ENCODE peak calls at places on chromosomes 4 and X, in ten cellular contexts. P, O, X, Q, H, G, U, N, T and Y are unnamed samples.

GRCh38 chr4:169909897-169910296 is 116.3 kb downstream of the MFAP3L start:
- DNase-seq in P (no peak), O (no peak), X (no peak), Q (no peak), H (no peak), G (no peak), U (no peak), N (no peak), T (no peak), Y (no peak)

GRCh38 chrX:2423293-2423692 is 77.5 kb downstream of the DHRSX start:
- DNase-seq in P (no peak), O (no peak), X (no peak), Q (no peak), H (no peak), G (no peak), U (no peak), N (no peak), T (no peak), Y (no peak)

GRCh38 chr4:6258741-6259140 is 10.9 kb upstream of the WFS1 start:
- DNase-seq in P (no peak), O (no peak), X (no peak), Q (no peak), H (no peak), G (no peak), U (no peak), N (peak; percentile 75), T (no peak), Y (no peak)

GRCh38 chr4:104870495-104871228 is 276.0 kb upstream of the TET2 start:
- DNase-seq in P (no peak), O (no peak), X (no peak), Q (no peak), H (no peak), G (no peak), U (no peak), N (no peak), T (no peak), Y (no peak)

GRCh38 chr4:1983053-1983845 is 25.5 kb downstream of the NELFA start:
- DNase-seq in P (no peak), O (no peak), X (no peak), Q (no peak), H (no peak), G (no peak), U (peak; percentile 21), N (no peak), T (no peak), Y (no peak)

GRCh38 chr4:179695175-179695574 is 2252.9 kb upstream of the AGA start:
- DNase-seq in P (no peak), O (no peak), X (no peak), Q (peak; percentile 77), H (no peak), G (no peak), U (no peak), N (no peak), T (no peak), Y (no peak)

GRCh38 chrX:110210417-110211139 is 107.3 kb downstream of the AMMECR1 start:
- DNase-seq in P (peak; percentile 34), O (no peak), X (no peak), Q (no peak), H (no peak), G (peak; percentile 86), U (no peak), N (peak; percentile 58), T (no peak), Y (no peak)

GRCh38 chr4:184636897-184637296 is 12.3 kb downstream of the CASP3 start:
- DNase-seq in P (no peak), O (no peak), X (no peak), Q (no peak), H (no peak), G (no peak), U (no peak), N (no peak), T (no peak), Y (no peak)

GRCh38 chr4:22593933-22594332 is 78.1 kb upstream of the ADGRA3 start:
- DNase-seq in P (no peak), O (no peak), X (no peak), Q (no peak), H (peak; percentile 17), G (no peak), U (no peak), N (no peak), T (no peak), Y (peak; percentile 4)

GRCh38 chrX:79708581-79708980 is 306.0 kb upstream of the TBX22 start:
- DNase-seq in P (no peak), O (no peak), X (no peak), Q (no peak), H (no peak), G (no peak), U (no peak), N (no peak), T (no peak), Y (no peak)

GRCh38 chrX:71846429-71846828 is 64.2 kb upstream of the NHSL2 start:
- DNase-seq in P (no peak), O (no peak), X (no peak), Q (no peak), H (no peak), G (no peak), U (no peak), N (no peak), T (no peak), Y (no peak)

GRCh38 chr4:57094482-57095223 is 15.5 kb downstream of the IGFBP7 start:
- DNase-seq in P (peak; percentile 51), O (no peak), X (no peak), Q (peak; percentile 15), H (no peak), G (no peak), U (no peak), N (no peak), T (no peak), Y (no peak)

GRCh38 chr4:77284036-77284435 is 127.0 kb downstream of the CCNG2 start:
- DNase-seq in P (no peak), O (no peak), X (no peak), Q (no peak), H (no peak), G (no peak), U (no peak), N (no peak), T (no peak), Y (no peak)

GRCh38 chrX:46624090-46624786 is 50.7 kb downstream of the CHST7 start:
- DNase-seq in P (no peak), O (no peak), X (no peak), Q (no peak), H (no peak), G (no peak), U (no peak), N (no peak), T (no peak), Y (no peak)

GRCh38 chr4:15410750-15411149 is 17.1 kb upstream of the C1QTNF7 start:
- DNase-seq in P (no peak), O (no peak), X (no peak), Q (peak; percentile 5), H (no peak), G (no peak), U (no peak), N (no peak), T (no peak), Y (no peak)

GRCh38 chr4:146545102-146545501 is 23.4 kb upstream of the SLC10A7 start:
- DNase-seq in P (peak; percentile 37), O (no peak), X (no peak), Q (peak; percentile 76), H (no peak), G (no peak), U (no peak), N (peak; percentile 5), T (no peak), Y (no peak)

GRCh38 chrX:3175659-3176438 is 134.6 kb downstream of the ARSF start:
- DNase-seq in P (peak; percentile 29), O (no peak), X (peak; percentile 54), Q (peak; percentile 0), H (no peak), G (no peak), U (no peak), N (no peak), T (no peak), Y (no peak)

GRCh38 chr4:113968473-113968872 is 11.0 kb downstream of the ARSJ start:
- DNase-seq in P (no peak), O (no peak), X (no peak), Q (no peak), H (no peak), G (no peak), U (no peak), N (no peak), T (no peak), Y (no peak)

GRCh38 chrX:110224926-110225617 is 92.8 kb downstream of the AMMECR1 start:
- DNase-seq in P (no peak), O (no peak), X (no peak), Q (no peak), H (no peak), G (no peak), U (no peak), N (no peak), T (no peak), Y (no peak)

GRCh38 chrX:103404225-103405008 is 28.1 kb downstream of the BEX3 start:
- DNase-seq in P (peak; percentile 67), O (no peak), X (peak; percentile 91), Q (peak; percentile 81), H (peak; percentile 23), G (peak; percentile 1), U (peak; percentile 69), N (no peak), T (no peak), Y (peak; percentile 53)

GRCh38 chrX:130594453-130594916 is 192.7 kb downstream of the RBMX2 start:
- DNase-seq in P (no peak), O (no peak), X (no peak), Q (peak; percentile 92), H (no peak), G (no peak), U (no peak), N (no peak), T (no peak), Y (peak; percentile 34)

GRCh38 chr4:126977306-126977705 is 655.5 kb upstream of the INTU start:
- DNase-seq in P (no peak), O (no peak), X (peak; percentile 82), Q (no peak), H (no peak), G (no peak), U (no peak), N (no peak), T (no peak), Y (no peak)

GRCh38 chr4:54322817-54323417 is 93.8 kb downstream of the PDGFRA start:
- DNase-seq in P (peak; percentile 83), O (no peak), X (peak; percentile 81), Q (peak; percentile 84), H (peak; percentile 47), G (no peak), U (peak; percentile 70), N (peak; percentile 3), T (peak; percentile 21), Y (peak; percentile 28)

GRCh38 chrX:136214551-136214950 is 36.6 kb downstream of the MAP7D3 start:
- DNase-seq in P (peak; percentile 71), O (no peak), X (peak; percentile 91), Q (no peak), H (no peak), G (no peak), U (no peak), N (no peak), T (no peak), Y (no peak)

GRCh38 chr4:19372365-19372764 is 879.3 kb upstream of the SLIT2 start:
- DNase-seq in P (no peak), O (no peak), X (no peak), Q (no peak), H (no peak), G (no peak), U (no peak), N (no peak), T (no peak), Y (no peak)

GRCh38 chr4:167117273-167117672 is 117.0 kb downstream of the SPOCK3 start:
- DNase-seq in P (no peak), O (no peak), X (no peak), Q (no peak), H (no peak), G (no peak), U (no peak), N (no peak), T (no peak), Y (no peak)

GRCh38 chr4:77697860-77698599 is 92.4 kb downstream of the CXCL13 start:
- DNase-seq in P (peak; percentile 65), O (no peak), X (peak; percentile 61), Q (peak; percentile 86), H (peak; percentile 17), G (no peak), U (no peak), N (peak; percentile 21), T (no peak), Y (peak; percentile 6)

GRCh38 chr4:186161138-186161537 is 30.2 kb upstream of the CYP4V2 start:
- DNase-seq in P (no peak), O (no peak), X (no peak), Q (no peak), H (no peak), G (no peak), U (no peak), N (no peak), T (no peak), Y (no peak)